ENCODE peak calls at places on chromosome 18, in four cellular contexts. F, B, S and H are unnamed samples.

GRCh38 chr18:12597775-12598174 is 60.1 kb downstream of the SPIRE1 start:
- DNase-seq in B (peak), S (peak), F (peak), H (no peak)

GRCh38 chr18:21663615-21664014 is 41.0 kb downstream of the ABHD3 start:
- DNase-seq in B (no peak), S (no peak), F (no peak), H (no peak)

GRCh38 chr18:62420513-62421209 is 95.6 kb downstream of the TNFRSF11A start:
- DNase-seq in F (peak), B (no peak), S (no peak), H (peak)

GRCh38 chr18:22703883-22704626 is 229.1 kb upstream of the RBBP8 start:
- DNase-seq in F (peak), B (peak), S (no peak), H (peak)

GRCh38 chr18:35949090-35949489 is 23.4 kb upstream of the RMP24 start:
- DNase-seq in F (no peak), S (no peak), B (no peak), H (no peak)

GRCh38 chr18:14940738-14941137 is 192.8 kb downstream of the ANKRD30B start:
- DNase-seq in S (no peak), B (no peak), F (no peak), H (no peak)

GRCh38 chr18:8701546-8702118 is 3.7 kb upstream of the MTCL1 start:
- DNase-seq in S (no peak), B (no peak), F (peak), H (no peak)

GRCh38 chr18:8247700-8248099 is 361.5 kb upstream of the RAB12 start:
- DNase-seq in B (no peak), F (no peak), S (no peak), H (no peak)

GRCh38 chr18:32906506-32907214 is 133.8 kb upstream of the KLHL14 start:
- DNase-seq in B (no peak), F (no peak), S (no peak), H (no peak)

GRCh38 chr18:31656754-31657153 is 27.6 kb downstream of the B4GALT6 start:
- DNase-seq in B (no peak), S (no peak), F (no peak), H (no peak)

GRCh38 chr18:28584726-28585125 is 407.8 kb upstream of the CDH2 start:
- DNase-seq in B (peak), F (no peak), S (no peak), H (no peak)

GRCh38 chr18:40769786-40770185 is 1185.2 kb upstream of the PIK3C3 start:
- DNase-seq in B (no peak), S (no peak), F (no peak), H (no peak)

GRCh38 chr18:70513502-70514171 is 224.8 kb downstream of the SOCS6 start:
- DNase-seq in S (no peak), F (peak), B (no peak), H (no peak)

GRCh38 chr18:21129586-21130216 is 18.1 kb upstream of the ROCK1 start:
- DNase-seq in S (no peak), B (no peak), F (no peak), H (no peak)

GRCh38 chr18:40159141-40160017 is 1795.7 kb upstream of the PIK3C3 start:
- DNase-seq in S (no peak), F (peak), B (peak), H (no peak)

GRCh38 chr18:13256444-13257305 is 38.1 kb downstream of the LDLRAD4 start:
- DNase-seq in S (no peak), F (no peak), B (no peak), H (no peak)

GRCh38 chr18:50469380-50469781 is 90.5 kb upstream of the MAPK4 start:
- DNase-seq in B (no peak), F (no peak), S (no peak), H (no peak)

GRCh38 chr18:35938158-35938557 is 34.3 kb upstream of the RMP24 start:
- DNase-seq in S (no peak), B (no peak), F (no peak), H (no peak)

GRCh38 chr18:46630160-46630559 is 26.9 kb downstream of the LOXHD1 start:
- DNase-seq in F (no peak), B (no peak), S (no peak), H (no peak)

GRCh38 chr18:63149200-63149587 is 170.4 kb downstream of the BCL2 start:
- DNase-seq in B (no peak), F (no peak), S (no peak), H (no peak)

GRCh38 chr18:24230766-24231165 is 91.9 kb downstream of the CABYR start:
- DNase-seq in B (no peak), S (no peak), F (no peak), H (no peak)

GRCh38 chr18:26465431-26465830 is 82.9 kb downstream of the KCTD1 start:
- DNase-seq in B (no peak), F (no peak), S (no peak), H (no peak)

GRCh38 chr18:23237524-23238151 is 102.4 kb downstream of the CABLES1 start:
- DNase-seq in S (no peak), F (no peak), B (no peak), H (no peak)

GRCh38 chr18:62979172-62979571 is 263.8 kb downstream of the PHLPP1 start:
- DNase-seq in B (no peak), F (no peak), S (no peak), H (no peak)

GRCh38 chr18:5294113-5294617 is 1.4 kb downstream of the ZBTB14 start:
- DNase-seq in F (no peak), S (no peak), B (no peak), H (peak)
- TF ChIP-seq TCF7L2 in F (no peak), S (no peak), B (no peak), H (no peak)

GRCh38 chr18:297936-298335 is 30.1 kb upstream of the THOC1 start:
- DNase-seq in F (no peak), B (no peak), S (no peak), H (no peak)

GRCh38 chr18:292271-292670 is 24.4 kb upstream of the THOC1 start:
- DNase-seq in S (no peak), F (no peak), B (no peak), H (no peak)

GRCh38 chr18:295756-296155 is 27.9 kb upstream of the THOC1 start:
- DNase-seq in B (no peak), F (no peak), S (no peak), H (no peak)

DNA sequence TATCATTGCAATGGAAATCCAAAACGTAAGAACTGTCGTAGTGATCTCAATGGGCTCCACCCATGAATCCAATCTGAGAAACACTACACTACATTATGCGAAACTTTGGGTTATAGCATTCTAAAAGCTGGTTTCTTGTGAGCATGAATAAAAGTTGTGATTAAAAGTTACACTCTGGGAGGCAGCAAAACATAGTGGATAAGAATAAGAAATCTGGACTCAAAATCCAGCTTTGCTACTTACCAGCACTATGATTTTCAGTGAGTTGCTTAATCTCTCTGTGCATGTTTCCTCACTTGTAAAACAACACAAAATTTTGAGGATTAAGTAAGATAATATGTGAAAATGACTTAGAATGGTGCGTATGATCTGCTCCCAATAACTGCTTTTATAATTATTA is 25.7 kb upstream of the THOC1 start:
- DNase-seq in B (no peak), S (no peak), F (no peak), H (no peak)
- TF ChIP-seq TCF7L2 in B (no peak), S (no peak), F (no peak), H (no peak)

DNA sequence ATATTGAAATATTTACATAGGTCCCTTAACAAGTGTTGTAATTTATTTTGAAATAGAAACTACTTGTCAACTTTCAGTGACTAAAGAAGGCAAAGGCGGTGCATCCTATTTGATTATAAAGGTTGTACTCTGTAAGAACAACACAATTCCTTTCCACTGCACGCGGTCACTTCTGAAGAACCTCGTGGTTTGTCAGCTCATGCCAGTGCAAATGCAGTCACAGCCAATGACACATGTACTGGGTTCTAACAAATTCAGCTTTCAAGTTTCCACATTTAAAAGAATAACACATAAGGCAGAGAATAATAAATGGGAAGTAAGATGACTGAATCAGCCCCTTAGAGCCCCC is 39.8 kb downstream of the CYB5A start:
- DNase-seq in F (no peak), S (no peak), B (no peak), H (no peak)
- TF ChIP-seq TCF7L2 in F (no peak), S (no peak), B (no peak), H (no peak)

DNA sequence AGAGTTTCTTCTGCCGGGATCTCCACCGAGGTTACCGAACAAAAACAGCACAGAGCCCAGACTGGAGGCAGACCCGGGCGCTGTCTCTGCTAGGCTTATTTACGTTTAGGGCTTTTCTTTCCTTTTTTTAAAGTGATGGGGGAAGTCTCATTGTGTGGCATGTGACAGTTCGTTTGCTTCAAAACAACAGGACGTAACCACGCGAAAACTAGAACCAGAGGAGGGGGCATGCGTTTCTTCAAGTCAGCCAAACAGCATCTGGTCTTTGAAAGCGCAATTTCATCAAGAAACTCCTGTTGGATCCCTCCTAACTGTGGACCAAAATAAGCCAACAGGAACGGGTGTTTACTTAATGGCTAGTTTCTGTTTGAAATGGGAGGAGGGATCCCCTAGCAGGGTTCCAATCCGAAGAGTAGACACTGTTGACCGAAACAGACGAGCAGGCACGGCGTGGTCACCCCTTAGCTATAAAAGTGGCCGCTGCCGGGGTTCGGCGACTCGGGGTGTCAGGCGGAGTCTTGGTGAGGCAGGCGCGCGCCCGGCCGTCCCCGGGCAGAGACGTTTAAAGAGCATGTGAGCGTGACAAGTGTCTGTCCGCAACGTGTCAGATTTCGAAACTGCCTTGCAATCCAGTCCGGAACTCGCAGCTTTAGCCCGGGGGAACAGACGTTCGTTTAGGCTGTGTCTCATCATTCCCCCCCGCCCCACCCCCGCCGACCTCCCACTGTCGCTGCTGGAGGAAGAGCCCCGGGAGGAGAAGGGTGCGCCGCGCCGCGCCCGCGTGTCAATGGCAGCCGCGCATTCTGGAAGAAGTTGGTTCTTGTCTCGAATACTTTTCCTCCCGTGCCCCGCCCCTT is 899 bp upstream of the TGIF1 start:
- DNase-seq in B (peak), F (peak), S (no peak), H (peak)
- TF ChIP-seq TCF7L2 in B (peak), F (no peak), S (no peak), H (no peak)

GRCh38 chr18:76875390-76876330 is 53.3 kb downstream of the ZNF236 start:
- DNase-seq in B (peak), S (peak), F (peak), H (peak)
- TF ChIP-seq TCF7L2 in B (no peak), S (no peak), F (no peak), H (no peak)

GRCh38 chr18:7221424-7222155 is 9.3 kb upstream of the LRRC30 start:
- DNase-seq in F (peak), B (peak), S (peak), H (peak)
- TF ChIP-seq TCF7L2 in F (no peak), B (no peak), S (no peak), H (no peak)

GRCh38 chr18:59249186-59249774 is 24.0 kb downstream of the RAX start:
- DNase-seq in B (peak), F (peak), S (peak), H (peak)
- TF ChIP-seq TCF7L2 in B (no peak), F (no peak), S (no peak), H (no peak)

GRCh38 chr18:53838796-53839195 is 385.7 kb downstream of the MBD2 start:
- DNase-seq in F (no peak), S (no peak), B (no peak), H (no peak)

GRCh38 chr18:53843113-53843512 is 381.4 kb downstream of the MBD2 start:
- DNase-seq in B (no peak), F (no peak), S (no peak), H (no peak)
- TF ChIP-seq TCF7L2 in B (no peak), F (no peak), S (no peak), H (no peak)

GRCh38 chr18:68991281-68991680 is 193.4 kb downstream of the CCDC102B start:
- DNase-seq in F (no peak), B (no peak), S (no peak), H (no peak)
- TF ChIP-seq TCF7L2 in F (no peak), B (no peak), S (no peak), H (no peak)

DNA sequence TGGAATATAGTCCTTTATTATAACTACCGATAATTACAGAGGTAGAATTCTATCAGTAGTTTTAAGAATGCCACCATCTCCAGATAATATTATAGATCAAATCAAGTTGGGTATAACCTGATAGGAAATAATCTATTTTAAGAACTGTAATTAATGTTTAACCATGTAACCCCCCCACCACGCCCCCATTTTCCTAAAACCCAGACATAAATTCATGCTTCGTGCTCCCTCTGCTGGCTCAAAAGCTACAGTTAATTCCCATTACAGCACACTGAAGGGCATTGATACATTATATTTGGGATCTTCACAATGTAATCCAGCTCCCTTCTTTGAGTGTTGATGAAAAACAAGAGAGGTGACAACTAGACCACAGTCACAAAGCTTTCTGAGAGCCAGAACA is 228.0 kb upstream of the SMAD7 start:
- DNase-seq in B (peak), S (no peak), F (peak), H (peak)
- TF ChIP-seq TCF7L2 in B (no peak), S (no peak), F (no peak), H (no peak)